ENCODE peak calls at places on chromosomes 2 and 18, in five cellular contexts. I is COR-L47, Y is MV-4-11, R is sciatic nerve, E is AG20443. Q is an unnamed sample.

GRCh38 chr2:222743263-222743865 is 71.9 kb downstream of the MOGAT1 start:
- DNase-seq in R (no peak), E (no peak), I (no peak), Y (peak; percentile 47), Q (no peak)

GRCh38 chr2:85537600-85538506 is 1.1 kb upstream of the MAT2A start:
- DNase-seq in I (peak; percentile 82), R (peak; percentile 78), E (peak; percentile 26), Y (peak; percentile 49), Q (peak; percentile 50)

GRCh38 chr2:53848062-53848461 is 11.7 kb downstream of the GPR75 start:
- DNase-seq in Y (peak; percentile 7), R (no peak), I (no peak), E (no peak), Q (no peak)

GRCh38 chr2:146523218-146523617 is 1321.6 kb upstream of the ACVR2A start:
- DNase-seq in R (no peak), Y (peak; percentile 13), E (peak; percentile 7), I (peak; percentile 19), Q (no peak)

GRCh38 chr2:73981081-73981968 is 3.4 kb upstream of the TET3 start:
- DNase-seq in E (peak; percentile 54), I (peak; percentile 25), R (no peak), Y (peak; percentile 52), Q (peak; percentile 81)

GRCh38 chr2:37189452-37190153 is 1.1 kb upstream of the SULT6B1 start:
- DNase-seq in Y (peak; percentile 81), R (no peak), I (peak; percentile 8), E (peak; percentile 86), Q (no peak)

GRCh38 chr18:42196651-42197050 is 241.6 kb downstream of the PIK3C3 start:
- DNase-seq in I (no peak), R (no peak), E (no peak), Y (no peak), Q (no peak)

GRCh38 chr2:71700880-71701397 is 247.6 kb downstream of the DYSF start:
- DNase-seq in R (peak; percentile 76), I (no peak), Y (no peak), E (peak; percentile 72), Q (no peak)

GRCh38 chr18:39772155-39772919 is 2182.7 kb upstream of the PIK3C3 start:
- DNase-seq in E (no peak), Y (no peak), I (no peak), R (no peak), Q (no peak)

GRCh38 chr2:121358291-121358690 is 73.3 kb upstream of the TFCP2L1 start:
- DNase-seq in I (no peak), Y (no peak), R (no peak), E (no peak), Q (no peak)

GRCh38 chr2:235774153-235774552 is 280.3 kb downstream of the AGAP1 start:
- DNase-seq in R (no peak), E (no peak), Y (no peak), I (no peak), Q (no peak)

GRCh38 chr2:220243571-220243970 is 616.1 kb downstream of the SLC4A3 start:
- DNase-seq in Y (peak; percentile 69), R (no peak), E (no peak), I (no peak), Q (no peak)

GRCh38 chr2:190636362-190636761 is 12.5 kb upstream of the NAB1 start:
- DNase-seq in E (peak; percentile 50), R (no peak), Y (peak; percentile 32), I (no peak), Q (no peak)

GRCh38 chr2:128641421-128642095 is 322.9 kb upstream of the HS6ST1 start:
- DNase-seq in I (no peak), Y (no peak), R (peak; percentile 26), E (no peak), Q (no peak)

GRCh38 chr2:119469661-119470297 is 38.1 kb downstream of the TMEM37 start:
- DNase-seq in I (peak; percentile 35), Y (no peak), R (no peak), E (no peak), Q (peak; percentile 12)

GRCh38 chr2:589551-589950 is 87.7 kb downstream of the TMEM18 start:
- DNase-seq in Y (no peak), I (no peak), E (no peak), R (no peak), Q (no peak)

GRCh38 chr2:231933916-231934401 is 7.8 kb upstream of the NPPC start:
- DNase-seq in R (peak; percentile 74), E (peak; percentile 46), Y (no peak), I (no peak), Q (no peak)

GRCh38 chr2:27710176-27710575 is 46.5 kb downstream of the SLC4A1AP start:
- DNase-seq in I (no peak), E (no peak), Y (no peak), R (no peak), Q (no peak)

GRCh38 chr2:105943977-105944376 is 199.3 kb downstream of the NCK2 start:
- DNase-seq in I (no peak), R (no peak), Y (no peak), E (no peak), Q (no peak)

GRCh38 chr2:23600336-23600735 is 215.4 kb downstream of the KLHL29 start:
- DNase-seq in E (no peak), I (peak; percentile 69), R (no peak), Y (no peak), Q (no peak)

GRCh38 chr2:12325806-12326205 is 390.9 kb upstream of the TRIB2 start:
- DNase-seq in Y (peak; percentile 56), I (no peak), R (no peak), E (no peak), Q (no peak)